ENCODE peak calls at places on chromosomes 16 and 17, in seven cellular contexts. W is esophagus muscularis mucosa, J is bronchial epithelial cell, P is progenitor cell of endocrine pancreas, M is BE2C, H is upper lobe of right lung, X is neural crest cell. L is an unnamed sample.

GRCh38 chr16:9119795-9120194 is 28.4 kb downstream of the HAPSTR1 start:
- DNase-seq in W (no peak), J (no peak), P (no peak), M (no peak), H (no peak), X (no peak), L (peak; percentile 44)

GRCh38 chr16:11500720-11501346 is 85.9 kb downstream of the LITAF start:
- DNase-seq in W (no peak), J (no peak), P (no peak), M (no peak), H (no peak), X (no peak), L (no peak)

GRCh38 chr17:19346351-19347255 is 15.9 kb downstream of the B9D1 start:
- DNase-seq in W (no peak), J (peak; percentile 53), P (no peak), M (peak; percentile 73), H (peak; percentile 47), X (no peak), L (peak; percentile 70)

GRCh38 chr17:81510798-81511549 is 1.6 kb downstream of the ACTG1 start:
- DNase-seq in W (no peak), J (no peak), P (no peak), M (peak; percentile 37), H (no peak), X (no peak), L (no peak)

GRCh38 chr17:3972931-3973330 is 8.7 kb upstream of the ATP2A3 start:
- DNase-seq in W (no peak), J (no peak), P (no peak), M (no peak), H (no peak), X (no peak), L (no peak)

GRCh38 chr16:72537684-72538083 is 365.7 kb upstream of the PMFBP1 start:
- DNase-seq in W (no peak), J (peak; percentile 33), P (no peak), M (no peak), H (no peak), X (no peak), L (no peak)

GRCh38 chr17:58741121-58741625 is 14.5 kb upstream of the PPM1E start:
- DNase-seq in W (no peak), J (peak; percentile 97), P (no peak), M (peak; percentile 20), H (no peak), X (no peak), L (peak; percentile 92)

GRCh38 chr16:2027024-2028010 is 615 bp downstream of the NHERF2 start:
- DNase-seq in W (no peak), J (peak; percentile 33), P (no peak), M (no peak), H (peak; percentile 70), X (no peak), L (no peak)

GRCh38 chr17:60827920-60828319 is 150.3 kb downstream of the BCAS3 start:
- DNase-seq in W (no peak), J (no peak), P (no peak), M (no peak), H (no peak), X (no peak), L (no peak)

GRCh38 chr17:45368661-45369060 is 51.8 kb upstream of the MAP3K14 start:
- DNase-seq in W (no peak), J (no peak), P (no peak), M (no peak), H (no peak), X (no peak), L (no peak)

GRCh38 chr16:10575506-10576130 is 4.8 kb downstream of the EMP2 start:
- DNase-seq in W (no peak), J (no peak), P (no peak), M (no peak), H (no peak), X (no peak), L (no peak)

GRCh38 chr17:31842416-31843381 is 16.3 kb downstream of the COPRS start:
- DNase-seq in W (no peak), J (peak; percentile 47), P (peak; percentile 69), M (peak; percentile 71), H (peak; percentile 71), X (peak; percentile 79), L (peak; percentile 65)

GRCh38 chr16:85275533-85276249 is 163.4 kb upstream of the CIBAR2 start:
- DNase-seq in W (no peak), J (peak; percentile 28), P (peak; percentile 82), M (peak; percentile 86), H (peak; percentile 85), X (peak; percentile 94), L (peak; percentile 70)

GRCh38 chr16:66342294-66342900 is 24.1 kb upstream of the CDH5 start:
- DNase-seq in W (no peak), J (no peak), P (peak; percentile 33), M (peak; percentile 75), H (peak; percentile 63), X (peak; percentile 74), L (no peak)

GRCh38 chr16:84548971-84549844 is 44.7 kb upstream of the MEAK7 start:
- DNase-seq in W (no peak), J (no peak), P (no peak), M (no peak), H (no peak), X (no peak), L (no peak)

GRCh38 chr16:85652431-85653221 is 36.1 kb downstream of the GINS2 start:
- DNase-seq in W (peak; percentile 92), J (peak; percentile 7), P (no peak), M (peak; percentile 84), H (peak; percentile 80), X (peak; percentile 49), L (no peak)

GRCh38 chr17:59616253-59616920 is 3.3 kb upstream of the CLTC start:
- DNase-seq in W (no peak), J (no peak), P (no peak), M (peak; percentile 20), H (no peak), X (no peak), L (no peak)

GRCh38 chr16:85028638-85029412 is 1.2 kb downstream of the KIAA0513 start:
- DNase-seq in W (no peak), J (peak; percentile 86), P (no peak), M (peak; percentile 30), H (no peak), X (no peak), L (peak; percentile 86)

GRCh38 chr17:79479876-79480275 is 131.0 kb downstream of the RBFOX3 start:
- DNase-seq in W (no peak), J (no peak), P (no peak), M (no peak), H (no peak), X (no peak), L (no peak)

GRCh38 chr16:76910931-76911330 is 280.1 kb upstream of the MON1B start:
- DNase-seq in W (no peak), J (peak; percentile 50), P (no peak), M (no peak), H (no peak), X (no peak), L (peak; percentile 91)

GRCh38 chr17:62862251-62862650 is 54.1 kb upstream of the MARCHF10 start:
- DNase-seq in W (peak; percentile 62), J (peak; percentile 80), P (no peak), M (no peak), H (no peak), X (no peak), L (peak; percentile 41)

GRCh38 chr16:81585785-81586184 is 141.2 kb downstream of the CMIP start:
- DNase-seq in W (no peak), J (no peak), P (no peak), M (peak; percentile 32), H (no peak), X (no peak), L (peak; percentile 39)
- TF ChIP-seq CTCF in W (no peak), J (peak; percentile 44), P (peak; percentile 36), M (peak; percentile 50), H (no peak), X (peak; percentile 36), L (no peak)

DNA sequence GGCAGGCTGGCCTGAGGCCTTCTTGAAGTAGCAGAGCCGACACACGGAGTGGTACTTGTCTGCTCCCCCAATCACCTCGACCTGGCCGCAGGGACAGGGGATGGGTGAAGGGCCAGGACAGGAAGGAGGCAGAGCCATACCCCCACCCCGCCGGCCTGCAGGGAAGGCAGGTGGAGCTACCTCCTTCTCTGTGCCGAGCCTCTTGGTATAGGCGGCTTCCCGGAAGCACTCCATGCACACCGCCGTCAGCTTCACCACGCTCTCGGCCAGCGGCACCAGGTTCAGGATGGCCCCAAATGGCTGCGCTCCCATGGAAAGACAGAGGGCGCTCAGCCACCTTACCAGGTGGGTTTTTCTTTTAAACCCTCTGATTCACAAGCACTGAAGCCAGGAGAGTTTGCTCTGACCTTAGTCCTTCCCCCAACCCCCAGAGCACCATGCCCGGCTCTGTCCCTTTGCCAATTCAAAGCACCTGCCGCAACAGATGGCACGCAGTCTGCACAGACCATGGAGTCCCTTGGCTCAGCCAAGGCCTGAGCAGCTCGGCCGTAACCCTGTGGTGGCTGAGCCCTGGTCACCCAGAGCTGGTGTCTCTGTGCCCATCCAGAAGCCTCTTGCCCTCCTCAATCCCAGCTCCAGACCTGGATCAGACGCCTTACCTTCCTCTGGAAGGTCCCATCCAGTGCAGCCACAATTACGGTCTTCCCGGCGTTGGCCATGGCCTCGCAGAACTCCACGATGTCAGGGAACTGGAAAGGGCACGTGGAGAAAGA is 6.7 kb downstream of the SYNGR2 start:
- DNase-seq in W (no peak), J (no peak), P (no peak), M (no peak), H (no peak), X (no peak), L (no peak)
- TF ChIP-seq CTCF in W (no peak), J (peak; percentile 22), P (peak; percentile 22), M (peak; percentile 17), H (no peak), X (peak; percentile 12), L (no peak)

DNA sequence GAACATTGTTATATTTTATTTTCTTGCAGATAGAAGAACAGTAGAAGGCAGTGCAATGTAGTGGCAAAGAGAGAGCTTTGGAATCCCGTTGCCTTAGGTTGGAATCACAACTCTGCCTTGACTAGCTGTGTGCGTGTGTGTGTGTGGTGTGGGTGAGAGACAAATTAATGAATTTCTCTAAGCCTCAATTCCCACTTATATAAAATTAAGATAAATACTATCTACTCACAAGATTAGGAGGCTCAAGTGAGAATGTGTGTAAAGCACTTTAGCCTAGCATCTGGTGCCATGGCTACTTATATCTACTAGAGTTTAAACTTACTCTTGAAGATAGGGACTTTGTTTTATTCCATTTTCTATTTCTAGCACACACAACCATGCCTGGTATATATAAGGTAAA is 12.8 kb downstream of the CPD start:
- DNase-seq in W (no peak), J (no peak), P (no peak), M (no peak), H (no peak), X (no peak), L (no peak)
- TF ChIP-seq CTCF in W (no peak), J (no peak), P (no peak), M (no peak), H (no peak), X (no peak), L (no peak)

GRCh38 chr17:65530158-65530984 is 31.1 kb downstream of the AXIN2 start:
- DNase-seq in W (no peak), J (no peak), P (no peak), M (no peak), H (no peak), X (peak; percentile 22), L (no peak)

GRCh38 chr17:65533056-65533745 is 28.2 kb downstream of the AXIN2 start:
- DNase-seq in W (no peak), J (no peak), P (no peak), M (no peak), H (no peak), X (no peak), L (no peak)

GRCh38 chr17:65530985-65531507 is 30.4 kb downstream of the AXIN2 start:
- DNase-seq in W (no peak), J (no peak), P (no peak), M (no peak), H (no peak), X (peak; percentile 48), L (no peak)

GRCh38 chr17:65532491-65532890 is 29.0 kb downstream of the AXIN2 start:
- DNase-seq in W (no peak), J (no peak), P (no peak), M (no peak), H (no peak), X (no peak), L (no peak)

GRCh38 chr17:65531508-65532431 is 29.7 kb downstream of the AXIN2 start:
- DNase-seq in W (no peak), J (no peak), P (no peak), M (no peak), H (peak; percentile 76), X (peak; percentile 49), L (no peak)
- TF ChIP-seq CTCF in W (no peak), J (no peak), P (no peak), M (peak; percentile 4), H (no peak), X (peak; percentile 64), L (no peak)

L was measured in MCF 10A.